ENCODE peak calls at places on chromosomes 6 and 20, in six cellular contexts. M is H54; A is activated CD4-positive, alpha-beta T cell treated with anti-CD3 and anti-CD28 coated beads for 48 hours; B is stomach; J is adipocyte; V is GM23248. F is an unnamed sample.

GRCh38 chr6:87068804-87069203 is 26.1 kb downstream of the CGA start:
- DNase-seq in M (no peak), V (no peak), A (no peak), B (no peak), J (peak; percentile 3), F (no peak)

GRCh38 chr6:89675949-89676753 is 37.6 kb upstream of the LYRM2 start:
- DNase-seq in A (no peak), B (no peak), J (peak; percentile 36), V (peak; percentile 4), M (no peak), F (peak; percentile 84)

GRCh38 chr20:3930265-3931206 is 41.3 kb downstream of the PANK2 start:
- DNase-seq in A (no peak), V (no peak), M (no peak), J (no peak), B (no peak), F (no peak)

GRCh38 chr20:9647741-9648140 is 133.4 kb downstream of the LAMP5 start:
- DNase-seq in A (no peak), V (no peak), M (no peak), B (no peak), J (no peak), F (no peak)

GRCh38 chr6:110067837-110068591 is 89.9 kb downstream of the GPR6 start:
- DNase-seq in B (no peak), A (no peak), V (no peak), M (no peak), J (no peak), F (no peak)

GRCh38 chr6:108526739-108527174 is 34.0 kb upstream of the FOXO3 start:
- DNase-seq in J (peak; percentile 77), V (peak; percentile 64), M (peak; percentile 14), A (no peak), B (no peak), F (peak; percentile 62)

GRCh38 chr20:25848222-25848621 is 151.6 kb upstream of the ZNF337 start:
- DNase-seq in M (no peak), B (no peak), V (no peak), A (no peak), J (no peak), F (no peak)

GRCh38 chr20:51554538-51555165 is 12.1 kb upstream of the NFATC2 start:
- DNase-seq in M (no peak), J (no peak), V (peak; percentile 90), A (no peak), B (no peak), F (peak; percentile 78)

GRCh38 chr20:46978871-46979536 is 84.4 kb downstream of the EYA2 start:
- DNase-seq in M (no peak), B (no peak), A (no peak), V (no peak), J (peak; percentile 29), F (no peak)

F was measured in IMR-90.